ENCODE peak calls at places on chromosomes 6 and 20, in six cellular contexts. Y is astrocyte, E is endothelial cell of umbilical vein, V is K562, I is mesendoderm, N is HCT116. G is an unnamed sample.

GRCh38 chr6:13534536-13534935 is 39.9 kb upstream of the SIRT5 start:
- DNase-seq in N (no peak), E (no peak), Y (no peak), V (no peak), I (no peak), G (no peak)

GRCh38 chr20:45347297-45347935 is 808 bp downstream of the SDC4 start:
- DNase-seq in V (no peak), N (no peak), Y (no peak), E (no peak), I (no peak), G (peak; percentile 24)

GRCh38 chr20:7673841-7674240 is 266.4 kb downstream of the HAO1 start:
- DNase-seq in E (no peak), I (no peak), V (no peak), N (no peak), Y (peak; percentile 88), G (no peak)

GRCh38 chr20:36399147-36399968 is 93.2 kb downstream of the DLGAP4 start:
- DNase-seq in I (peak; percentile 96), N (peak; percentile 91), E (peak; percentile 73), V (peak; percentile 75), Y (no peak), G (peak; percentile 81)

GRCh38 chr20:57499676-57500075 is 25.3 kb downstream of the CTCFL start:
- DNase-seq in E (no peak), N (no peak), I (no peak), Y (no peak), V (no peak), G (no peak)

GRCh38 chr20:23225407-23226060 is 125.1 kb upstream of the NXT1 start:
- DNase-seq in N (no peak), Y (peak; percentile 69), E (no peak), I (peak; percentile 67), V (no peak), G (no peak)

GRCh38 chr20:20363449-20364015 is 4.4 kb upstream of the INSM1 start:
- DNase-seq in Y (no peak), E (no peak), I (peak; percentile 56), N (no peak), V (no peak), G (no peak)

GRCh38 chr6:63635165-63635562 is 438 bp upstream of the PHF3 start:
- DNase-seq in I (peak; percentile 53), E (no peak), N (no peak), V (no peak), Y (peak; percentile 1), G (no peak)

GRCh38 chr6:140079328-140079727 is 704.9 kb upstream of the CITED2 start:
- DNase-seq in V (no peak), N (no peak), I (peak; percentile 6), Y (peak; percentile 84), E (peak; percentile 30), G (no peak)

GRCh38 chr6:143759666-143760065 is 81.9 kb downstream of the PHACTR2 start:
- DNase-seq in Y (no peak), I (no peak), N (no peak), V (no peak), E (peak; percentile 36), G (no peak)

GRCh38 chr20:19419420-19419819 is 207.0 kb downstream of the SLC24A3 start:
- DNase-seq in N (no peak), Y (no peak), I (no peak), E (no peak), V (no peak), G (no peak)

GRCh38 chr20:25050501-25051350 is 7.2 kb downstream of the ACSS1 start:
- DNase-seq in I (no peak), N (no peak), Y (no peak), E (no peak), V (no peak), G (no peak)

GRCh38 chr6:113980937-113981554 is 10.1 kb upstream of the HDAC2 start:
- DNase-seq in E (peak; percentile 35), I (peak; percentile 85), V (peak; percentile 14), N (no peak), Y (peak; percentile 25), G (peak; percentile 67)

GRCh38 chr20:19958243-19958642 is 58.9 kb upstream of the NAA20 start:
- DNase-seq in N (no peak), V (no peak), Y (no peak), E (no peak), I (no peak), G (no peak)

GRCh38 chr6:148840256-148840655 is 93.4 kb downstream of the UST start:
- DNase-seq in N (no peak), E (no peak), I (peak; percentile 25), Y (peak; percentile 22), V (no peak), G (no peak)

GRCh38 chr6:164151161-164151728 is 736.7 kb downstream of the QKI start:
- DNase-seq in Y (peak; percentile 37), E (no peak), N (no peak), V (no peak), I (peak; percentile 5), G (no peak)

GRCh38 chr6:87342829-87343228 is 1.8 kb upstream of the C6orf163 start:
- DNase-seq in Y (no peak), V (no peak), N (no peak), E (no peak), I (no peak), G (no peak)

GRCh38 chr20:25310268-25310920 is 62.5 kb downstream of the PYGB start:
- DNase-seq in Y (peak; percentile 87), V (peak; percentile 61), N (peak; percentile 73), I (peak; percentile 64), E (peak; percentile 68), G (peak; percentile 81)

GRCh38 chr20:63978319-63979220 is 872 bp downstream of the SAMD10 start:
- DNase-seq in E (peak; percentile 30), Y (no peak), N (no peak), I (peak; percentile 66), V (peak; percentile 72), G (peak; percentile 79)

GRCh38 chr6:36845233-36845632 is 6.0 kb upstream of the CPNE5 start:
- DNase-seq in I (no peak), N (no peak), V (no peak), Y (no peak), E (no peak), G (no peak)

GRCh38 chr20:50574108-50574507 is 63.9 kb downstream of the PTPN1 start:
- DNase-seq in N (no peak), V (no peak), I (no peak), Y (no peak), E (no peak), G (no peak)

GRCh38 chr20:3614509-3614908 is 48.7 kb downstream of the GFRA4 start:
- DNase-seq in E (no peak), N (no peak), I (no peak), Y (peak; percentile 6), V (no peak), G (no peak)
- H3K9ac ChIP-seq in E (no peak overlapping the region), N (no peak overlapping the region), I (no peak overlapping the region), Y (peak overlapping the region; percentile 4), V (no peak overlapping the region), G (no peak overlapping the region)

GRCh38 chr6:105382918-105383317 is 20.0 kb downstream of the PREP start:
- DNase-seq in V (no peak), I (no peak), Y (no peak), N (no peak), E (peak; percentile 19), G (no peak)

GRCh38 chr6:105388392-105388791 is 14.5 kb downstream of the PREP start:
- DNase-seq in N (no peak), Y (no peak), I (no peak), V (no peak), E (no peak), G (no peak)

GRCh38 chr6:105382477-105382876 is 20.4 kb downstream of the PREP start:
- DNase-seq in I (no peak), Y (no peak), N (no peak), V (no peak), E (peak; percentile 59), G (no peak)

GRCh38 chr6:105380634-105381033 is 22.2 kb downstream of the PREP start:
- DNase-seq in Y (no peak), V (no peak), I (no peak), N (no peak), E (no peak), G (no peak)

DNA sequence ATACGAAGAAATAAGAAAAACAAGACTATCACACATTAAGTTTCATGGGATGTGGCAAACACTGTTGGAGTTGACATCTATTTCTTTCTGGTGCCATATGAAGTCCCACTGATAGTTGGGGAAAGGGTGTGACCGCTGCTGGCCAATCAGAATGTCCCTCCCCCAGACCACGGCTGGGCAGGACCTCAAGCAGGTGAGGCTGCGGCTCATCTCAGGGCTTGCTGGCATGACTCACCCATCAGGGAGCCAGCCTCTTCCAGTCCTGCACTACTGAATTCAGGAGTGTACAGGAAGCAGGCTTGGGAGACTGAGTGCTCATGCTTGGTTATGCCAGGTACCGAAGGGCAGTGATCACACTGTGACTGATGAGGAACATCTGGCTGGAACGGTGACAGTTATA is 18.9 kb downstream of the PREP start:
- DNase-seq in E (no peak), N (peak; percentile 43), V (peak; percentile 59), Y (no peak), I (peak; percentile 22), G (no peak)
- H3K9ac ChIP-seq in E (no peak overlapping the region), N (no peak overlapping the region), V (peak overlapping the region; percentile 68), Y (no peak overlapping the region), I (no peak overlapping the region), G (no peak overlapping the region)

GRCh38 chr6:111871725-111872520 is 1.3 kb downstream of the FYN start:
- DNase-seq in I (peak; percentile 84), Y (no peak), E (peak; percentile 60), N (no peak), V (peak; percentile 76), G (peak; percentile 71)

GRCh38 chr6:111875741-111876140 is 2.5 kb upstream of the FYN start:
- DNase-seq in I (no peak), Y (no peak), N (no peak), E (no peak), V (no peak), G (no peak)

GRCh38 chr6:111873178-111874029 is at the start of gene FYN:
- DNase-seq in I (peak; percentile 99), E (peak; percentile 99), Y (peak; percentile 90), V (peak; percentile 99), N (peak; percentile 86), G (peak; percentile 99)

GRCh38 chr6:111872521-111873177 is 603 bp downstream of the FYN start:
- DNase-seq in E (peak; percentile 35), V (peak; percentile 54), I (peak; percentile 25), N (no peak), Y (no peak), G (peak; percentile 70)

DNA sequence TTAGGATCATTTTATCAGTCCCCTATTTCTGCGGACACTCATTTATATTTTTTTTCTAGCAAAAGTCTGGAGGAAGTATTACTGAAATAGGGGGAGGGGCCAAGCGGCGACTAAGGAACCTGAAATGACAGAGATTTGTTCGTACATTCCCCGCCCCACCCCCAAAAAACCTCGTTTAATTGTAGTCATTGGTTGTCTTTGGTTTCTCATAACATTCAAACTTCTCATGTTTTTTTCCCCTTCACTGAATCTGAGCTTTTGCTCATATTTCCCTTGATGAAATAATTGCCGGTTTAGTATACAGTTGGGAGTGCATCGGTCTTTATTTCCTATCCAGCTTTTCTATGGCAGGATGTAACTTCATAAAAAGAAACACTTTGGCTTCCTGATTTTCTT is 776 bp upstream of the FYN start:
- DNase-seq in V (no peak), Y (no peak), E (peak; percentile 81), N (no peak), I (no peak), G (no peak)
- H3K9ac ChIP-seq in V (no peak overlapping the region), Y (peak overlapping the region; percentile 81), E (peak overlapping the region; percentile 40), N (peak overlapping the region; percentile 18), I (no peak overlapping the region), G (peak overlapping the region; percentile 63)

GRCh38 chr6:17313971-17314370 is 32.8 kb downstream of the RBM24 start:
- DNase-seq in Y (no peak), V (no peak), N (no peak), E (no peak), I (no peak), G (no peak)

GRCh38 chr6:17315262-17315661 is 34.1 kb downstream of the RBM24 start:
- DNase-seq in V (no peak), N (no peak), E (no peak), I (no peak), Y (no peak), G (no peak)

GRCh38 chr6:17318435-17319165 is 37.4 kb downstream of the RBM24 start:
- DNase-seq in Y (no peak), N (no peak), I (no peak), E (no peak), V (no peak), G (no peak)
- H3K9ac ChIP-seq in Y (no peak overlapping the region), N (no peak overlapping the region), I (no peak overlapping the region), E (no peak overlapping the region), V (no peak overlapping the region), G (no peak overlapping the region)

G was measured in SK-N-SH.